ENCODE peak calls at places on chromosomes 3 and 15, in seven cellular contexts. One of them, this sample, is unnamed.

GRCh38 chr3:67529915-67530314 is 124.5 kb downstream of the SUCLG2 start:
- DNase-seq in A549: no peak
- DNase-seq in fibroblast of lung: peak; percentile 39
- DNase-seq in lower leg skin: no peak
- DNase-seq in right lobe of liver: no peak
- DNase-seq in testis: no peak
- DNase-seq in effector memory CD4-positive, alpha-beta T cell: no peak
- DNase-seq in this sample: no peak

GRCh38 chr3:189773056-189773455 is 141.9 kb downstream of the TP63 start:
- DNase-seq in testis: no peak
- DNase-seq in lower leg skin: no peak
- DNase-seq in A549: peak; percentile 64
- DNase-seq in right lobe of liver: no peak
- DNase-seq in fibroblast of lung: peak; percentile 85
- DNase-seq in effector memory CD4-positive, alpha-beta T cell: no peak
- DNase-seq in this sample: no peak

GRCh38 chr3:154307363-154307762 is 16.9 kb downstream of the DHX36 start:
- DNase-seq in effector memory CD4-positive, alpha-beta T cell: no peak
- DNase-seq in lower leg skin: no peak
- DNase-seq in right lobe of liver: no peak
- DNase-seq in A549: no peak
- DNase-seq in fibroblast of lung: peak; percentile 13
- DNase-seq in testis: no peak
- DNase-seq in this sample: no peak

GRCh38 chr3:38609386-38610111 is 39.9 kb downstream of the SCN5A start:
- DNase-seq in fibroblast of lung: no peak
- DNase-seq in A549: no peak
- DNase-seq in effector memory CD4-positive, alpha-beta T cell: no peak
- DNase-seq in right lobe of liver: no peak
- DNase-seq in testis: no peak
- DNase-seq in lower leg skin: no peak
- DNase-seq in this sample: no peak

GRCh38 chr15:66609876-66610275 is 44.1 kb upstream of the LCTL start:
- DNase-seq in lower leg skin: no peak
- DNase-seq in right lobe of liver: no peak
- DNase-seq in testis: no peak
- DNase-seq in A549: no peak
- DNase-seq in effector memory CD4-positive, alpha-beta T cell: no peak
- DNase-seq in fibroblast of lung: no peak
- DNase-seq in this sample: no peak

GRCh38 chr3:77373619-77374018 is 333.7 kb downstream of the ROBO2 start:
- DNase-seq in right lobe of liver: no peak
- DNase-seq in A549: no peak
- DNase-seq in effector memory CD4-positive, alpha-beta T cell: no peak
- DNase-seq in testis: no peak
- DNase-seq in fibroblast of lung: no peak
- DNase-seq in lower leg skin: no peak
- DNase-seq in this sample: no peak

GRCh38 chr15:92082217-92082843 is 228.8 kb downstream of the SLCO3A1 start:
- DNase-seq in right lobe of liver: no peak
- DNase-seq in lower leg skin: peak; percentile 91
- DNase-seq in testis: peak; percentile 87
- DNase-seq in effector memory CD4-positive, alpha-beta T cell: no peak
- DNase-seq in A549: peak; percentile 76
- DNase-seq in fibroblast of lung: peak; percentile 56
- DNase-seq in this sample: peak; percentile 39

GRCh38 chr3:73432723-73433032 is 192.1 kb downstream of the PDZRN3 start:
- DNase-seq in right lobe of liver: no peak
- DNase-seq in effector memory CD4-positive, alpha-beta T cell: no peak
- DNase-seq in testis: no peak
- DNase-seq in A549: no peak
- DNase-seq in lower leg skin: no peak
- DNase-seq in fibroblast of lung: no peak
- DNase-seq in this sample: no peak

GRCh38 chr3:59254433-59254832 is 204.6 kb upstream of the CFAP20DC start:
- DNase-seq in lower leg skin: no peak
- DNase-seq in right lobe of liver: no peak
- DNase-seq in testis: peak; percentile 15
- DNase-seq in effector memory CD4-positive, alpha-beta T cell: no peak
- DNase-seq in A549: no peak
- DNase-seq in fibroblast of lung: no peak
- DNase-seq in this sample: no peak

GRCh38 chr3:173058229-173058628 is 82.8 kb downstream of the SPATA16 start:
- DNase-seq in fibroblast of lung: no peak
- DNase-seq in testis: no peak
- DNase-seq in right lobe of liver: no peak
- DNase-seq in effector memory CD4-positive, alpha-beta T cell: no peak
- DNase-seq in A549: no peak
- DNase-seq in lower leg skin: no peak
- DNase-seq in this sample: no peak

GRCh38 chr15:85592148-85592547 is 202.6 kb downstream of the KLHL25 start:
- DNase-seq in fibroblast of lung: peak; percentile 87
- DNase-seq in testis: no peak
- DNase-seq in effector memory CD4-positive, alpha-beta T cell: no peak
- DNase-seq in A549: peak; percentile 79
- DNase-seq in right lobe of liver: no peak
- DNase-seq in lower leg skin: no peak
- DNase-seq in this sample: no peak

GRCh38 chr3:150925751-150926201 is 20.5 kb upstream of the MINDY4B start:
- DNase-seq in right lobe of liver: no peak
- DNase-seq in effector memory CD4-positive, alpha-beta T cell: no peak
- DNase-seq in lower leg skin: no peak
- DNase-seq in fibroblast of lung: peak; percentile 29
- DNase-seq in A549: peak; percentile 49
- DNase-seq in testis: peak; percentile 67
- DNase-seq in this sample: peak; percentile 17

GRCh38 chr15:32649336-32649735 is 7.8 kb downstream of the SCG5 start:
- DNase-seq in lower leg skin: no peak
- DNase-seq in fibroblast of lung: no peak
- DNase-seq in right lobe of liver: peak; percentile 50
- DNase-seq in A549: peak; percentile 47
- DNase-seq in testis: no peak
- DNase-seq in effector memory CD4-positive, alpha-beta T cell: no peak
- DNase-seq in this sample: no peak

GRCh38 chr15:88909956-88910831 is 3.0 kb downstream of the MFGE8 start:
- DNase-seq in lower leg skin: peak; percentile 90
- DNase-seq in testis: no peak
- DNase-seq in right lobe of liver: no peak
- DNase-seq in effector memory CD4-positive, alpha-beta T cell: no peak
- DNase-seq in fibroblast of lung: no peak
- DNase-seq in A549: no peak
- DNase-seq in this sample: no peak

GRCh38 chr3:159763466-159764210 is 225.0 kb upstream of the IL12A start:
- DNase-seq in lower leg skin: peak; percentile 94
- DNase-seq in right lobe of liver: peak; percentile 86
- DNase-seq in testis: peak; percentile 66
- DNase-seq in fibroblast of lung: peak; percentile 89
- DNase-seq in A549: peak; percentile 88
- DNase-seq in effector memory CD4-positive, alpha-beta T cell: no peak
- DNase-seq in this sample: peak; percentile 37

GRCh38 chr3:113747719-113748046 is 848 bp downstream of the ATP6V1A start:
- DNase-seq in testis: no peak
- DNase-seq in A549: no peak
- DNase-seq in right lobe of liver: no peak
- DNase-seq in lower leg skin: no peak
- DNase-seq in effector memory CD4-positive, alpha-beta T cell: no peak
- DNase-seq in fibroblast of lung: peak; percentile 38
- DNase-seq in this sample: no peak

GRCh38 chr3:25229584-25229983 is 198.5 kb upstream of the RARB start:
- DNase-seq in testis: no peak
- DNase-seq in right lobe of liver: no peak
- DNase-seq in effector memory CD4-positive, alpha-beta T cell: no peak
- DNase-seq in lower leg skin: no peak
- DNase-seq in fibroblast of lung: no peak
- DNase-seq in A549: no peak
- DNase-seq in this sample: no peak

GRCh38 chr3:69370156-69370944 is 15.5 kb downstream of the FRMD4B start:
- DNase-seq in fibroblast of lung: no peak
- DNase-seq in testis: peak; percentile 33
- DNase-seq in lower leg skin: peak; percentile 96
- DNase-seq in right lobe of liver: no peak
- DNase-seq in A549: no peak
- DNase-seq in effector memory CD4-positive, alpha-beta T cell: no peak
- DNase-seq in this sample: peak; percentile 83

GRCh38 chr3:20324664-20325478 is 138.9 kb upstream of the SGO1 start:
- DNase-seq in fibroblast of lung: peak; percentile 66
- DNase-seq in testis: no peak
- DNase-seq in effector memory CD4-positive, alpha-beta T cell: no peak
- DNase-seq in right lobe of liver: no peak
- DNase-seq in lower leg skin: no peak
- DNase-seq in A549: no peak
- DNase-seq in this sample: no peak

GRCh38 chr3:49199244-49199899 is 28.0 kb downstream of the KLHDC8B start:
- DNase-seq in fibroblast of lung: peak; percentile 81
- DNase-seq in A549: no peak
- DNase-seq in testis: peak; percentile 96
- DNase-seq in right lobe of liver: peak; percentile 81
- DNase-seq in lower leg skin: peak; percentile 97
- DNase-seq in effector memory CD4-positive, alpha-beta T cell: no peak
- DNase-seq in this sample: no peak

GRCh38 chr3:186004671-186005070 is 66.9 kb upstream of the TRA2B start:
- DNase-seq in A549: no peak
- DNase-seq in lower leg skin: peak; percentile 9
- DNase-seq in right lobe of liver: no peak
- DNase-seq in effector memory CD4-positive, alpha-beta T cell: no peak
- DNase-seq in fibroblast of lung: no peak
- DNase-seq in testis: no peak
- DNase-seq in this sample: no peak

GRCh38 chr3:121482651-121483050 is 63.1 kb downstream of the POLQ start:
- DNase-seq in right lobe of liver: no peak
- DNase-seq in A549: peak; percentile 34
- DNase-seq in testis: no peak
- DNase-seq in fibroblast of lung: peak; percentile 85
- DNase-seq in lower leg skin: no peak
- DNase-seq in effector memory CD4-positive, alpha-beta T cell: no peak
- DNase-seq in this sample: no peak

GRCh38 chr3:59774613-59775012 is 724.8 kb upstream of the CFAP20DC start:
- DNase-seq in fibroblast of lung: peak; percentile 95
- DNase-seq in lower leg skin: no peak
- DNase-seq in effector memory CD4-positive, alpha-beta T cell: no peak
- DNase-seq in testis: no peak
- DNase-seq in A549: no peak
- DNase-seq in right lobe of liver: no peak
- DNase-seq in this sample: no peak

GRCh38 chr15:43966646-43967045 is 139.8 kb downstream of the WDR76 start:
- DNase-seq in fibroblast of lung: peak; percentile 35
- DNase-seq in testis: no peak
- DNase-seq in right lobe of liver: no peak
- DNase-seq in lower leg skin: no peak
- DNase-seq in A549: no peak
- DNase-seq in effector memory CD4-positive, alpha-beta T cell: no peak
- DNase-seq in this sample: no peak

GRCh38 chr3:156298938-156299337 is 178.6 kb downstream of the KCNAB1 start:
- DNase-seq in testis: peak; percentile 47
- DNase-seq in A549: no peak
- DNase-seq in fibroblast of lung: no peak
- DNase-seq in lower leg skin: peak; percentile 87
- DNase-seq in right lobe of liver: peak; percentile 51
- DNase-seq in effector memory CD4-positive, alpha-beta T cell: no peak
- DNase-seq in this sample: no peak

GRCh38 chr3:63613561-63613960 is 38.9 kb upstream of the SNTN start:
- DNase-seq in effector memory CD4-positive, alpha-beta T cell: no peak
- DNase-seq in lower leg skin: no peak
- DNase-seq in fibroblast of lung: peak; percentile 82
- DNase-seq in A549: no peak
- DNase-seq in testis: no peak
- DNase-seq in right lobe of liver: no peak
- DNase-seq in this sample: no peak
- H3K4me3 ChIP-seq in effector memory CD4-positive, alpha-beta T cell: no peak overlapping the region
- H3K4me3 ChIP-seq in lower leg skin: no peak overlapping the region
- H3K4me3 ChIP-seq in fibroblast of lung: no peak overlapping the region
- H3K4me3 ChIP-seq in A549: no peak overlapping the region
- H3K4me3 ChIP-seq in testis: no peak overlapping the region
- H3K4me3 ChIP-seq in right lobe of liver: no peak overlapping the region
- H3K4me3 ChIP-seq in this sample: no peak overlapping the region

DNA sequence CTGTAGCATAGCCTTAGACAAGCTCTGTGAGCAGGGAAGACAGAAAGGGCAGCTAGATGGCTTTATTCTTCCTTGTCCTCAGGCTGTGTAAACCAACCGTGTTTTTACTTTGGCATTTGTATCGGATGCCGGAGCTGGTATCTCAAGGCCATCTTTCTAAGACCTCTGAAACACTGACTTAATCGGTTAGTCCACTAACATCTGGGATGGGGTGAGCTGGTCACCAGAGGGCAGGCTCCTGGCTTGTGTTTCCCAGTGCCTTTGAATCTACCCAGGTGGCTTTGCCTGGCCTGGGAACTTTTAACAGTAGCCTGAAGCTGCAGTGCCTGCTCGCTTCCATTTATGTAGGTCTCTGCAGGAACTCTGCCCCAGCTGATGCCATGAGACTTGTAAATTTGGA is 252.7 kb downstream of the NR1D2 start:
- DNase-seq in right lobe of liver: no peak
- DNase-seq in effector memory CD4-positive, alpha-beta T cell: no peak
- DNase-seq in fibroblast of lung: no peak
- DNase-seq in lower leg skin: no peak
- DNase-seq in A549: peak; percentile 6
- DNase-seq in testis: no peak
- DNase-seq in this sample: no peak
- H3K4me3 ChIP-seq in right lobe of liver: no peak overlapping the region
- H3K4me3 ChIP-seq in effector memory CD4-positive, alpha-beta T cell: no peak overlapping the region
- H3K4me3 ChIP-seq in fibroblast of lung: no peak overlapping the region
- H3K4me3 ChIP-seq in lower leg skin: no peak overlapping the region
- H3K4me3 ChIP-seq in A549: no peak overlapping the region
- H3K4me3 ChIP-seq in testis: no peak overlapping the region
- H3K4me3 ChIP-seq in this sample: no peak overlapping the region

DNA sequence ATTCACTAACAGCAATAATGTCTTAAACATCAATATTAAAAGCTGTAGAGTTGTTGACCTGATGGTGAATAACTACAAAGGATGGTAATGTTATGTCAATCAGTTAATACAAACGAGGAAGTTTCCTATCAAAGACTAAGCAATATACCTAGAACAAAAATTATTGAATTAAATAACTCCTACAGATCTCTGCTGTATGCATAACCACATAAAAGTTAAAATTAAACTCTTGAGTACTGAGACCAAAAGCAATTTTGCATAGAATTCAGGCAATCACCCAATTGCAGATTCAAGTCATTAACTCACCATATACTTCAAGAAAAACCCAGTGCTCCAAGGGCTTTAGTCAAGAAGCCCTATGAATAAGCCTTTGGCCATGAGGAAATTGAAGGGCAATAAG is 518.8 kb downstream of the MECOM start:
- DNase-seq in fibroblast of lung: no peak
- DNase-seq in right lobe of liver: no peak
- DNase-seq in A549: no peak
- DNase-seq in effector memory CD4-positive, alpha-beta T cell: no peak
- DNase-seq in testis: no peak
- DNase-seq in lower leg skin: no peak
- DNase-seq in this sample: no peak
- H3K4me3 ChIP-seq in fibroblast of lung: peak overlapping the region; percentile 83
- H3K4me3 ChIP-seq in right lobe of liver: no peak overlapping the region
- H3K4me3 ChIP-seq in A549: no peak overlapping the region
- H3K4me3 ChIP-seq in effector memory CD4-positive, alpha-beta T cell: no peak overlapping the region
- H3K4me3 ChIP-seq in testis: no peak overlapping the region
- H3K4me3 ChIP-seq in lower leg skin: no peak overlapping the region
- H3K4me3 ChIP-seq in this sample: no peak overlapping the region

DNA sequence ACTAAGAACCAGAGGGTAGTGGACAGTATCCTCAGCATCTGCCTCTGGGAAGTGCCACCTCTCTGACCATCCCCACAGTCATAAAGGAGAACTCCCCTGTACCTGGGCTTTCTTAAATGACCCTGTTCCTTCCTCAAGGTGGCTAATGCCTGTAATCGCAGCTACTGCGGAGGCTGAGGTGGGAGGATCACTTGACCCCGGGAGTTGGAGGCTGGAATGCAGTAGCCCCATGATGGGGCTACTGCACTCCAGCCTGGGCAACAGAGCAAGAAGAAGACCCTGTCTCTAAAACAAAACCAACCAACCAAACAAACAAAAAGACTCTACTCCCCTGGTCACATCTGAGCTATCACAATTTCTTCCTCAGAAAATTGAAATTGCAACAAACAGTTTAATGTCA is 848 bp upstream of the BUB1B start:
- DNase-seq in effector memory CD4-positive, alpha-beta T cell: no peak
- DNase-seq in fibroblast of lung: no peak
- DNase-seq in right lobe of liver: no peak
- DNase-seq in testis: no peak
- DNase-seq in lower leg skin: no peak
- DNase-seq in A549: no peak
- DNase-seq in this sample: no peak
- H3K4me3 ChIP-seq in effector memory CD4-positive, alpha-beta T cell: no peak overlapping the region
- H3K4me3 ChIP-seq in fibroblast of lung: no peak overlapping the region
- H3K4me3 ChIP-seq in right lobe of liver: no peak overlapping the region
- H3K4me3 ChIP-seq in testis: no peak overlapping the region
- H3K4me3 ChIP-seq in lower leg skin: no peak overlapping the region
- H3K4me3 ChIP-seq in A549: no peak overlapping the region
- H3K4me3 ChIP-seq in this sample: no peak overlapping the region